ENCODE peak calls at places on chromosomes 7 and 10, in six cellular contexts. R is GM23338, A is HepG2, K is astrocyte, Q is PC-9, X is neural progenitor cell. L is an unnamed sample.
A peak's percentile ranks its signal among the peaks of the same experiment; 100 is the strongest.

GRCh38 chr10:79410315-79411094 is 34.9 kb downstream of the ZCCHC24 start:
- DNase-seq in K (no peak), R (no peak), Q (no peak), X (no peak), A (no peak), L (no peak)

GRCh38 chr7:131425992-131426391 is 98.3 kb downstream of the MKLN1 start:
- DNase-seq in X (no peak), R (no peak), A (no peak), K (no peak), Q (no peak), L (no peak)

GRCh38 chr10:52539463-52539862 is 225.4 kb downstream of the DKK1 start:
- DNase-seq in R (no peak), X (no peak), K (peak; percentile 82), Q (peak; percentile 26), A (no peak), L (no peak)

GRCh38 chr7:155373359-155374273 is 75.9 kb downstream of the INSIG1 start:
- DNase-seq in K (no peak), Q (no peak), R (peak; percentile 71), X (peak; percentile 55), A (no peak), L (no peak)

GRCh38 chr7:154744226-154744860 is 258.6 kb downstream of the PAXIP1 start:
- DNase-seq in R (peak; percentile 44), K (no peak), Q (peak; percentile 34), A (no peak), X (peak; percentile 85), L (peak; percentile 54)

GRCh38 chr10:23047201-23048050 is 48.0 kb upstream of the MSRB2 start:
- DNase-seq in R (no peak), A (no peak), Q (peak; percentile 26), K (peak; percentile 12), X (no peak), L (no peak)

GRCh38 chr10:33180390-33180789 is 154.1 kb downstream of the NRP1 start:
- DNase-seq in K (peak; percentile 71), X (no peak), R (no peak), Q (no peak), A (peak; percentile 4), L (no peak)

GRCh38 chr7:22853674-22854157 is 31.1 kb upstream of the TOMM7 start:
- DNase-seq in X (peak; percentile 49), Q (no peak), A (no peak), R (peak; percentile 70), K (no peak), L (peak; percentile 74)

GRCh38 chr10:12308976-12309375 is 40.4 kb upstream of the CAMK1D start:
- DNase-seq in R (no peak), Q (no peak), A (no peak), K (no peak), X (no peak), L (no peak)

GRCh38 chr10:26048756-26049155 is 114.7 kb downstream of the MYO3A start:
- DNase-seq in X (no peak), A (no peak), K (peak; percentile 3), Q (no peak), R (no peak), L (no peak)

GRCh38 chr7:99623702-99624447 is 7.1 kb downstream of the ZSCAN25 start:
- DNase-seq in X (no peak), K (no peak), A (no peak), Q (no peak), R (no peak), L (no peak)

DNA sequence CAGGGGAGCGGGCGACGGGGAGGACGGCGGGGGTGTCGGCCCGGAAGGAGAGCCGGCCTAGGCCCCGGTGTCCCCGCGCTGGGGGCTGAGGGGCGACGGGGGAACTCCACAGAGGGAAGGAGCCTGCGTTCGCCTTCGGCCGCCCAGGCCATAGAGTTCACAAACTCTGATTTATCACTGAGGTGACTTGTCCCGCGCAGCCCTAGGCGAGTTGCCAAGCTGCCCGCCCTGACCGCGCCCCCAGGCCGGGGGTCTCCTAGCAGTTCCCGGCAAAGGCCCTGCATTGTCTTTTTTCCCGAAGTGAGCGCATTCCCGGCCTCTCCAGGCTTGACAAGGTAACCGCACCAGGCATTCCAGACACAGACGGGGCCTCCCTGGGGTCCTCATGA is 2.9 kb upstream of the NKX6-2 start:
- DNase-seq in A (no peak), X (peak; percentile 71), K (no peak), Q (no peak), R (peak; percentile 61), L (no peak)
- TF ChIP-seq EZH2 in A (no peak), X (peak; percentile 71), K (peak; percentile 54), Q (no peak), R (no peak), L (no peak)

GRCh38 chr10:3904419-3904975 is 119.5 kb upstream of the KLF6 start:
- DNase-seq in X (no peak), A (no peak), Q (no peak), R (no peak), K (no peak), L (no peak)

GRCh38 chr10:3898821-3899220 is 113.8 kb upstream of the KLF6 start:
- DNase-seq in R (no peak), K (no peak), A (peak; percentile 31), Q (peak; percentile 58), X (no peak), L (no peak)

GRCh38 chr10:3902054-3902808 is 117.2 kb upstream of the KLF6 start:
- DNase-seq in A (peak; percentile 38), K (peak; percentile 67), X (peak; percentile 5), Q (no peak), R (no peak), L (no peak)

GRCh38 chr10:3902809-3903410 is 117.9 kb upstream of the KLF6 start:
- DNase-seq in R (no peak), Q (no peak), K (peak; percentile 71), A (no peak), X (no peak), L (no peak)

DNA sequence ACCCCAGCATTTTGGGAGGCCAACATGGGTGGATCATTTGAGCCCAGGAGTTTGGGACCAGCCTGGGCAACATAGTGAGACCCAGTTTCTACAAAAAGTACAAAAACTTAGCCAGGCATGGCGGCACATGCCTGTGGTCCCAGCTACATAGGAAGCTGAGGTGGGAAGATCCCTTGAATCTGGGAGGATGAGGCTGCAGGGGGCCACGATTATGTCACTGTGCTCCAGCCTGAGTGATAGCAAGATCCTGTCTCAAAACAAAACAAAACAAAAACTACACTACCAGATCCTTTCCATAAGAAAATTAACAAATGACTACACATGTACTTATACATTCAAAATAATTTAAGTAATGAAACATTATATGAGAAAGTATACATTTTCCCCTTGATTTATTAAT is 116.4 kb upstream of the KLF6 start:
- DNase-seq in Q (no peak), X (no peak), K (no peak), A (no peak), R (no peak), L (no peak)
- H3K27ac ChIP-seq in Q (no peak overlapping the region), X (no peak overlapping the region), K (no peak overlapping the region), A (no peak overlapping the region), R (no peak overlapping the region), L (no peak overlapping the region)

GRCh38 chr10:11164806-11165590 is 147.3 kb downstream of the CELF2 start:
- DNase-seq in X (peak; percentile 74), R (peak; percentile 58), K (peak; percentile 89), A (no peak), Q (no peak), L (peak; percentile 79)
- TF ChIP-seq EZH2 in X (no peak), R (no peak), K (no peak), A (no peak), Q (no peak), L (no peak)

GRCh38 chr10:69409176-69409495 is 7.6 kb downstream of the TACR2 start:
- DNase-seq in A (no peak), K (no peak), Q (no peak), X (no peak), R (no peak), L (no peak)

GRCh38 chr10:69407621-69408301 is 9.0 kb downstream of the TACR2 start:
- DNase-seq in X (peak; percentile 57), R (peak; percentile 58), K (no peak), Q (no peak), A (no peak), L (peak; percentile 40)

GRCh38 chr10:69406816-69407580 is 9.7 kb downstream of the TACR2 start:
- DNase-seq in A (no peak), K (no peak), R (no peak), Q (no peak), X (no peak), L (no peak)

GRCh38 chr10:69409968-69410367 is 6.8 kb downstream of the TACR2 start:
- DNase-seq in K (no peak), A (no peak), Q (no peak), X (no peak), R (no peak), L (peak; percentile 20)

DNA sequence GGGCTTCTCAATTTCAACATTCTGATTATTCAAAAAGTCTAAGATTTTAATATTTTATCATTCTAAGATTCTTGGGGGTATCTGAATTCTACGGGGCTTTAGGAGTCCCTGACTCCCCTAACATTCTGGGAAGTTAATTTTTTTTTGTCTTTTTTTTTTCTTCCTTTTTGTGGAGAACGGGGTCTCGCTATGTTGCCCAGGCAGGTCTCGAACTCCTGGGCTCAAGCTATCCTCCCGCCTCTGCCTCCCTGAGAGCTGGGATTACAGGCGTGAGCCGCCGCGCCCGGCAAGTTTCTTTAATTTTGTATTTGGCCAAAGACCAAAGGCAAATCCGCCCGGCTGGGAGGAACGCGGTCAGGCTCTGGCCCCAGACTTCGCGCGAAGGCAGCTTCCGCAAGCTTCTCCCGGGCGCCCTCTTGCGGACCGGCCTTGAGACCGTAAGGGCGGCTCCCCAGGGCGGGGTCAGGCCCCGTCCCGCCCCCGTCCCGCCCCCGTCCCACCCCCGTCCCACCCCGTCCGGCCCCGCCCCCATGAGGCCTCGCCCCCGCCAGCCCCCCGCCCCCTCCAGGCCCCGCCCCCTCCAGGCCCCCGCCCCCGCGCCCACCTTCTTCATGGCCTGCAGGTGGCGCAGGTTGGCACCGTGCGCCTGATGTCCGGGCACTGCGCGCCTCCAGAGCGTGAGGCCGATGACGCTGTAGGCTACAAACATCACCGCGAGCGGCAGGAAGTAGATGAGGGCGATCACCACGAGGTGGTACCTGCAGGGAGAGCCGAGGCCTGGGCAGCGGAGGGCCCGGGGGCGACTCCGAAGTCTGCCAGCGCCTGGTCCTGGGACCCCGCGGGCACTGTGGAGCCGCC is 8.2 kb downstream of the TACR2 start:
- DNase-seq in R (peak; percentile 98), K (peak; percentile 76), Q (peak; percentile 96), A (peak; percentile 80), X (peak; percentile 98), L (peak; percentile 73)
- H3K27ac ChIP-seq in R (peak overlapping the region; percentile 78), K (peak overlapping the region; percentile 14), Q (no peak overlapping the region), A (no peak overlapping the region), X (no peak overlapping the region), L (no peak overlapping the region)

GRCh38 chr7:56063500-56063881 is 595 bp upstream of the SUMF2 start:
- DNase-seq in K (no peak), R (peak; percentile 11), A (peak; percentile 54), Q (no peak), X (no peak), L (no peak)
- TF ChIP-seq EZH2 in K (no peak), R (no peak), A (no peak), Q (no peak), X (no peak), L (no peak)

GRCh38 chr10:101467286-101467770 is 113.4 kb downstream of the BTRC start:
- DNase-seq in R (peak; percentile 87), A (peak; percentile 67), Q (peak; percentile 4), X (peak; percentile 89), K (peak; percentile 68), L (peak; percentile 48)
- H3K27ac ChIP-seq in R (no peak overlapping the region), A (no peak overlapping the region), Q (no peak overlapping the region), X (peak overlapping the region; percentile 83), K (no peak overlapping the region), L (no peak overlapping the region)

L was measured in DND-41.